ENCODE peak calls at places on chromosome 18, in eight cellular contexts. O is T-helper 17 cell, M is GM23338, P is Kasumi-1, E is NCI-H2081, V is NCI-H69, Y is neural progenitor cell, F is astrocyte of the spinal cord. D is an unnamed sample.

GRCh38 chr18:12256946-12257345 is 2.8 kb downstream of the CIDEA start:
- DNase-seq in O (no peak), M (no peak), P (no peak), E (no peak), V (peak; percentile 62), Y (no peak), F (no peak), D (no peak)

GRCh38 chr18:33839452-33840225 is 261.6 kb downstream of the ASXL3 start:
- DNase-seq in O (no peak), M (peak; percentile 87), P (peak; percentile 77), E (peak; percentile 89), V (peak; percentile 97), Y (peak; percentile 70), F (peak; percentile 78), D (peak; percentile 78)

GRCh38 chr18:6719098-6719913 is 10.2 kb upstream of the ARHGAP28 start:
- DNase-seq in O (no peak), M (no peak), P (no peak), E (no peak), V (peak; percentile 27), Y (no peak), F (no peak), D (no peak)

GRCh38 chr18:48946329-48946835 is 4.4 kb downstream of the SMAD7 start:
- DNase-seq in O (no peak), M (no peak), P (no peak), E (peak; percentile 69), V (peak; percentile 94), Y (no peak), F (peak; percentile 69), D (peak; percentile 14)

GRCh38 chr18:43596106-43596712 is 318.9 kb upstream of the SYT4 start:
- DNase-seq in O (no peak), M (no peak), P (peak; percentile 75), E (peak; percentile 68), V (peak; percentile 88), Y (peak; percentile 13), F (peak; percentile 38), D (peak; percentile 64)

GRCh38 chr18:79413901-79414300 is 18.2 kb downstream of the NFATC1 start:
- DNase-seq in O (no peak), M (no peak), P (no peak), E (no peak), V (no peak), Y (no peak), F (no peak), D (no peak)

GRCh38 chr18:13658444-13659204 is 67.7 kb downstream of the FAM210A start:
- DNase-seq in O (no peak), M (no peak), P (no peak), E (no peak), V (no peak), Y (no peak), F (no peak), D (no peak)

GRCh38 chr18:45689386-45689785 is 34.6 kb upstream of the SLC14A1 start:
- DNase-seq in O (no peak), M (no peak), P (no peak), E (no peak), V (peak; percentile 89), Y (no peak), F (no peak), D (peak; percentile 81)

GRCh38 chr18:4068552-4069158 is 386.5 kb downstream of the DLGAP1 start:
- DNase-seq in O (no peak), M (peak; percentile 81), P (peak; percentile 69), E (peak; percentile 44), V (peak; percentile 76), Y (peak; percentile 65), F (peak; percentile 51), D (peak; percentile 72)

GRCh38 chr18:24766376-24766775 is 305.9 kb downstream of the HRH4 start:
- DNase-seq in O (no peak), M (no peak), P (no peak), E (no peak), V (no peak), Y (no peak), F (no peak), D (no peak)

GRCh38 chr18:22034276-22034675 is 135.1 kb upstream of the GATA6 start:
- DNase-seq in O (no peak), M (no peak), P (no peak), E (no peak), V (no peak), Y (no peak), F (peak; percentile 18), D (no peak)

GRCh38 chr18:63848159-63848558 is 39.3 kb upstream of the SERPINB2 start:
- DNase-seq in O (no peak), M (peak; percentile 77), P (peak; percentile 67), E (peak; percentile 66), V (peak; percentile 88), Y (peak; percentile 66), F (peak; percentile 72), D (peak; percentile 71)

GRCh38 chr18:74524097-74524496 is 10.2 kb upstream of the CNDP1 start:
- DNase-seq in O (no peak), M (no peak), P (no peak), E (peak; percentile 32), V (peak; percentile 79), Y (no peak), F (peak; percentile 36), D (no peak)

GRCh38 chr18:3097082-3097481 is 84.1 kb upstream of the LPIN2 start:
- DNase-seq in O (no peak), M (no peak), P (no peak), E (no peak), V (no peak), Y (no peak), F (no peak), D (no peak)

GRCh38 chr18:79402977-79403722 is 7.4 kb downstream of the NFATC1 start:
- DNase-seq in O (no peak), M (no peak), P (peak; percentile 23), E (peak; percentile 71), V (peak; percentile 88), Y (no peak), F (no peak), D (no peak)

GRCh38 chr18:67600181-67600631 is 83.7 kb upstream of the DSEL start:
- DNase-seq in O (no peak), M (no peak), P (no peak), E (no peak), V (no peak), Y (no peak), F (peak; percentile 69), D (peak; percentile 35)

GRCh38 chr18:23155537-23155936 is 20.3 kb downstream of the CABLES1 start:
- DNase-seq in O (no peak), M (no peak), P (no peak), E (no peak), V (peak; percentile 88), Y (no peak), F (peak; percentile 20), D (no peak)

GRCh38 chr18:39751161-39751560 is 2185.6 kb upstream of the CELF4 start:
- DNase-seq in O (no peak), M (no peak), P (no peak), E (no peak), V (no peak), Y (no peak), F (peak; percentile 62), D (no peak)

GRCh38 chr18:72828601-72829000 is 39.2 kb downstream of the NETO1 start:
- DNase-seq in O (no peak), M (no peak), P (no peak), E (no peak), V (no peak), Y (no peak), F (no peak), D (no peak)

GRCh38 chr18:35467624-35468016 is 30.1 kb downstream of the INO80C start:
- DNase-seq in O (no peak), M (no peak), P (peak; percentile 50), E (no peak), V (peak; percentile 42), Y (peak; percentile 5), F (no peak), D (peak; percentile 87)

GRCh38 chr18:64165906-64166305 is 17.0 kb upstream of the LINC00305 start:
- DNase-seq in O (no peak), M (no peak), P (no peak), E (no peak), V (peak; percentile 81), Y (no peak), F (peak; percentile 93), D (no peak)

GRCh38 chr18:41714872-41715271 is 240.2 kb upstream of the PIK3C3 start:
- DNase-seq in O (no peak), M (no peak), P (no peak), E (no peak), V (no peak), Y (no peak), F (no peak), D (peak; percentile 2)

GRCh38 chr18:59570101-59570875 is 126.9 kb downstream of the CCBE1 start:
- DNase-seq in O (no peak), M (no peak), P (no peak), E (no peak), V (peak; percentile 99), Y (peak; percentile 43), F (no peak), D (peak; percentile 94)

GRCh38 chr18:63140038-63140450 is 179.5 kb downstream of the BCL2 start:
- DNase-seq in O (no peak), M (no peak), P (no peak), E (no peak), V (no peak), Y (no peak), F (no peak), D (no peak)

D was measured in NCI-H82.